ENCODE peak calls at places on chromosomes 11 and 22, in ten cellular contexts. F is stomach, W is thoracic aorta, D is hepatocyte, S is H1, X is lung, L is mammary epithelial cell, V is breast epithelium, C is neural progenitor cell, T is OCI-LY7. N is an unnamed sample.

GRCh38 chr22:42376721-42377177 is 55.5 kb downstream of the NFAM1 start:
- DNase-seq in F (peak; percentile 29), X (peak; percentile 60), L (no peak), T (no peak), C (peak; percentile 91), V (no peak), D (peak; percentile 87), W (no peak), S (no peak), N (no peak)

GRCh38 chr11:10413268-10413667 is 41.8 kb upstream of the AMPD3 start:
- DNase-seq in F (no peak), C (no peak), L (peak; percentile 27), S (no peak), X (no peak), W (no peak), V (no peak), D (no peak), T (peak; percentile 69), N (no peak)

GRCh38 chr11:126109941-126110731 is 47.5 kb upstream of the CDON start:
- DNase-seq in T (no peak), S (no peak), W (peak; percentile 47), C (no peak), V (no peak), L (no peak), F (no peak), X (no peak), D (no peak), N (no peak)

GRCh38 chr11:20353829-20354434 is 9.6 kb upstream of the HTATIP2 start:
- DNase-seq in S (peak; percentile 53), F (peak; percentile 29), T (peak; percentile 35), L (peak; percentile 26), C (peak; percentile 75), V (no peak), D (peak; percentile 75), W (no peak), X (no peak), N (no peak)

GRCh38 chr11:70717961-70718595 is 319.7 kb downstream of the CTTN start:
- DNase-seq in V (no peak), T (no peak), X (no peak), F (no peak), C (no peak), L (no peak), S (no peak), D (no peak), W (no peak), N (no peak)

GRCh38 chr22:47167056-47167455 is 404.6 kb downstream of the TBC1D22A start:
- DNase-seq in T (no peak), F (no peak), W (no peak), S (no peak), C (no peak), L (no peak), V (peak; percentile 14), D (no peak), X (no peak), N (no peak)

GRCh38 chr22:42646569-42647525 is 2.3 kb downstream of the CYB5R3 start:
- DNase-seq in F (peak; percentile 91), X (no peak), V (no peak), L (no peak), S (no peak), C (no peak), D (peak; percentile 69), W (no peak), T (no peak), N (no peak)

GRCh38 chr11:122115520-122116343 is at the start of gene BLID:
- DNase-seq in X (peak; percentile 51), C (peak; percentile 80), W (no peak), T (peak; percentile 6), S (peak; percentile 74), D (peak; percentile 57), L (no peak), F (peak; percentile 28), V (no peak), N (no peak)

GRCh38 chr11:23280088-23280487 is 419.8 kb upstream of the CCDC179 start:
- DNase-seq in W (no peak), D (no peak), F (no peak), C (no peak), T (no peak), X (no peak), L (no peak), S (no peak), V (no peak), N (no peak)

GRCh38 chr11:30485222-30485621 is 100.9 kb downstream of the MPPED2 start:
- DNase-seq in X (no peak), C (no peak), L (no peak), W (no peak), D (no peak), S (no peak), F (no peak), V (no peak), T (no peak), N (no peak)

GRCh38 chr11:2217211-2218081 is 45.8 kb upstream of the TH start:
- DNase-seq in C (no peak), S (no peak), X (no peak), F (no peak), V (peak; percentile 24), W (no peak), T (no peak), D (no peak), L (no peak), N (no peak)
- TF ChIP-seq CTCF in C (no peak), S (no peak), X (no peak), F (no peak), V (no peak), W (no peak), T (no peak), D (no peak), L (no peak), N (no peak)

DNA sequence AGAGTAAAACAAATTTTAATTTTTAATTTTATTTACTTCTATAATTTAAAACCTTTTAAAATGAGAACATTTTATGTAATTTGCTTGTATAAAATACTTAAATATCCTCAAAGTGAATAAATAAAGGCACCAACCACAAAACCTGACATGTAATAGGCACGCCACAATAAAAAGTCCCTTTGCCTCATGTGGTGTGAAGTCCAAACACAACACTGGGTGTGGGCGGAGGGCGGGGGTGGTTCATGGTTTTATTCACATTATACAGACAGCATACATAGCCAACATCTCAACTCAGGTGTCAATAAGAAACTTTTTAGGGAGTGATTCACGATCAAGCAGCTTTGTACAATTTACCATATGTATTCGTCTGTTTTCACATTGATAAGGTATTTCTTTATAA is 107.9 kb downstream of the ANO3 start:
- DNase-seq in L (no peak), C (no peak), X (no peak), T (no peak), D (no peak), F (no peak), S (no peak), W (no peak), V (no peak), N (no peak)
- H3K27ac ChIP-seq in L (no peak overlapping the region), C (no peak overlapping the region), X (no peak overlapping the region), T (no peak overlapping the region), D (no peak overlapping the region), F (no peak overlapping the region), S (no peak overlapping the region), W (no peak overlapping the region), V (no peak overlapping the region), N (no peak overlapping the region)

GRCh38 chr22:17137861-17138425 is 16.8 kb upstream of the TMEM121B start:
- DNase-seq in L (no peak), W (no peak), X (no peak), C (no peak), V (no peak), T (no peak), D (no peak), S (no peak), F (no peak), N (no peak)
- H3K4me3 ChIP-seq in L (no peak overlapping the region), W (no peak overlapping the region), X (no peak overlapping the region), C (no peak overlapping the region), V (no peak overlapping the region), T (no peak overlapping the region), D (no peak overlapping the region), S (no peak overlapping the region), F (no peak overlapping the region), N (no peak overlapping the region)

GRCh38 chr11:6601041-6601461 is 2.4 kb downstream of the RRP8 start:
- DNase-seq in C (no peak), S (peak; percentile 23), D (no peak), V (no peak), L (no peak), T (no peak), W (no peak), X (no peak), F (no peak), N (no peak)

GRCh38 chr11:6604081-6604626 is 580 bp downstream of the ILK start:
- DNase-seq in D (peak; percentile 79), C (peak; percentile 67), V (no peak), F (peak; percentile 45), L (peak; percentile 46), S (no peak), X (peak; percentile 42), W (no peak), T (peak; percentile 84), N (no peak)

GRCh38 chr11:6602096-6602940 is 1.1 kb downstream of the RRP8 start:
- DNase-seq in S (peak; percentile 17), F (no peak), V (no peak), W (no peak), C (peak; percentile 16), L (no peak), X (peak; percentile 13), D (no peak), T (no peak), N (no peak)

GRCh38 chr11:6606471-6607189 is 3.1 kb downstream of the ILK start:
- DNase-seq in D (peak; percentile 96), C (peak; percentile 95), F (peak; percentile 84), L (peak; percentile 83), W (peak; percentile 90), V (peak; percentile 81), S (peak; percentile 89), X (peak; percentile 90), T (peak; percentile 52), N (peak; percentile 90)

GRCh38 chr11:6603287-6604080 is at the start of the genes ILK and RRP8:
- DNase-seq in L (peak; percentile 90), C (peak; percentile 96), X (peak; percentile 94), T (peak; percentile 90), F (peak; percentile 94), S (peak; percentile 91), D (peak; percentile 97), V (peak; percentile 91), W (peak; percentile 75), N (peak; percentile 66)
- TF ChIP-seq CTCF in L (no peak), C (peak; percentile 24), X (no peak), T (peak; percentile 18), F (peak; percentile 11), S (no peak), D (peak; percentile 12), V (no peak), W (no peak), N (peak; percentile 22)